ENCODE peak calls at places on chromosomes 5 and 9, in ten cellular contexts. One of them, this sample, is unnamed. For H3K4me1, the result is how much of the 10 kb centered on the place peaks cover.

GRCh38 chr5:97151370-97151769 is 9.0 kb upstream of the LIX1 start:
- DNase-seq in psoas muscle: no peak
- DNase-seq in right cardiac atrium: no peak
- DNase-seq in DND-41: no peak
- DNase-seq in keratinocyte: no peak
- DNase-seq in right lobe of liver: no peak
- DNase-seq in neural progenitor cell: no peak
- DNase-seq in mammary epithelial cell: no peak
- DNase-seq in neuronal stem cell: no peak
- DNase-seq in left lung: no peak
- DNase-seq in this sample: no peak

GRCh38 chr9:34826999-34827538 is 117.1 kb upstream of the CCL21 start:
- DNase-seq in psoas muscle: no peak
- DNase-seq in right cardiac atrium: no peak
- DNase-seq in DND-41: no peak
- DNase-seq in keratinocyte: no peak
- DNase-seq in right lobe of liver: no peak
- DNase-seq in neural progenitor cell: no peak
- DNase-seq in mammary epithelial cell: no peak
- DNase-seq in neuronal stem cell: no peak
- DNase-seq in left lung: no peak
- DNase-seq in this sample: no peak

GRCh38 chr9:93601666-93602065 is 25.3 kb downstream of the PHF2 start:
- DNase-seq in psoas muscle: no peak
- DNase-seq in right cardiac atrium: no peak
- DNase-seq in DND-41: peak
- DNase-seq in keratinocyte: no peak
- DNase-seq in right lobe of liver: no peak
- DNase-seq in neural progenitor cell: no peak
- DNase-seq in mammary epithelial cell: no peak
- DNase-seq in neuronal stem cell: no peak
- DNase-seq in left lung: no peak
- DNase-seq in this sample: no peak

GRCh38 chr5:131671994-131672655 is 37.1 kb upstream of the RAPGEF6 start:
- DNase-seq in psoas muscle: no peak
- DNase-seq in right cardiac atrium: no peak
- DNase-seq in DND-41: no peak
- DNase-seq in keratinocyte: no peak
- DNase-seq in right lobe of liver: no peak
- DNase-seq in neural progenitor cell: peak
- DNase-seq in mammary epithelial cell: no peak
- DNase-seq in neuronal stem cell: peak
- DNase-seq in left lung: no peak
- DNase-seq in this sample: no peak

GRCh38 chr5:91074615-91075014 is 308.5 kb downstream of the ARRDC3 start:
- DNase-seq in psoas muscle: no peak
- DNase-seq in right cardiac atrium: no peak
- DNase-seq in DND-41: no peak
- DNase-seq in keratinocyte: peak
- DNase-seq in right lobe of liver: no peak
- DNase-seq in neural progenitor cell: no peak
- DNase-seq in mammary epithelial cell: peak
- DNase-seq in neuronal stem cell: no peak
- DNase-seq in left lung: no peak
- DNase-seq in this sample: no peak

GRCh38 chr9:120388000-120388855 is 191.7 kb downstream of the CDK5RAP2 start:
- DNase-seq in psoas muscle: peak
- DNase-seq in right cardiac atrium: no peak
- DNase-seq in DND-41: no peak
- DNase-seq in keratinocyte: no peak
- DNase-seq in right lobe of liver: no peak
- DNase-seq in neural progenitor cell: peak
- DNase-seq in mammary epithelial cell: no peak
- DNase-seq in neuronal stem cell: no peak
- DNase-seq in left lung: no peak
- DNase-seq in this sample: no peak

GRCh38 chr5:146307796-146308195 is 30.8 kb upstream of the POU4F3 start:
- DNase-seq in psoas muscle: no peak
- DNase-seq in right cardiac atrium: no peak
- DNase-seq in DND-41: no peak
- DNase-seq in keratinocyte: no peak
- DNase-seq in right lobe of liver: no peak
- DNase-seq in neural progenitor cell: no peak
- DNase-seq in mammary epithelial cell: no peak
- DNase-seq in neuronal stem cell: no peak
- DNase-seq in left lung: no peak
- DNase-seq in this sample: no peak

GRCh38 chr5:168300377-168301182 is 9.1 kb downstream of the WWC1 start:
- DNase-seq in psoas muscle: no peak
- DNase-seq in right cardiac atrium: no peak
- DNase-seq in DND-41: no peak
- DNase-seq in keratinocyte: no peak
- DNase-seq in right lobe of liver: no peak
- DNase-seq in neural progenitor cell: peak
- DNase-seq in mammary epithelial cell: no peak
- DNase-seq in neuronal stem cell: no peak
- DNase-seq in left lung: no peak
- DNase-seq in this sample: peak

GRCh38 chr9:122389195-122389594 is 18.4 kb downstream of the PTGS1 start:
- DNase-seq in psoas muscle: no peak
- DNase-seq in right cardiac atrium: no peak
- DNase-seq in DND-41: no peak
- DNase-seq in keratinocyte: no peak
- DNase-seq in right lobe of liver: no peak
- DNase-seq in neural progenitor cell: no peak
- DNase-seq in mammary epithelial cell: no peak
- DNase-seq in neuronal stem cell: no peak
- DNase-seq in left lung: no peak
- DNase-seq in this sample: no peak

GRCh38 chr5:82347213-82347947 is 69.2 kb upstream of the RPS23 start:
- DNase-seq in psoas muscle: peak
- DNase-seq in right cardiac atrium: peak
- DNase-seq in DND-41: peak
- DNase-seq in keratinocyte: no peak
- DNase-seq in right lobe of liver: no peak
- DNase-seq in neural progenitor cell: no peak
- DNase-seq in mammary epithelial cell: no peak
- DNase-seq in neuronal stem cell: no peak
- DNase-seq in left lung: peak
- DNase-seq in this sample: no peak

GRCh38 chr5:15694694-15695093 is 194.7 kb downstream of the FBXL7 start:
- DNase-seq in psoas muscle: no peak
- DNase-seq in right cardiac atrium: no peak
- DNase-seq in DND-41: no peak
- DNase-seq in keratinocyte: no peak
- DNase-seq in right lobe of liver: no peak
- DNase-seq in neural progenitor cell: no peak
- DNase-seq in mammary epithelial cell: no peak
- DNase-seq in neuronal stem cell: no peak
- DNase-seq in left lung: no peak
- DNase-seq in this sample: no peak

GRCh38 chr9:22147818-22148573 is 138.9 kb upstream of the CDKN2B start:
- DNase-seq in psoas muscle: no peak
- DNase-seq in right cardiac atrium: no peak
- DNase-seq in DND-41: no peak
- DNase-seq in keratinocyte: peak
- DNase-seq in right lobe of liver: no peak
- DNase-seq in neural progenitor cell: no peak
- DNase-seq in mammary epithelial cell: peak
- DNase-seq in neuronal stem cell: no peak
- DNase-seq in left lung: no peak
- DNase-seq in this sample: no peak

GRCh38 chr5:19767987-19768386 is 220.0 kb downstream of the CDH18 start:
- DNase-seq in psoas muscle: no peak
- DNase-seq in right cardiac atrium: no peak
- DNase-seq in DND-41: no peak
- DNase-seq in keratinocyte: no peak
- DNase-seq in right lobe of liver: no peak
- DNase-seq in neural progenitor cell: no peak
- DNase-seq in mammary epithelial cell: no peak
- DNase-seq in neuronal stem cell: no peak
- DNase-seq in left lung: no peak
- DNase-seq in this sample: no peak

GRCh38 chr5:61167382-61167781 is 5.1 kb upstream of the SMIM15 start:
- DNase-seq in psoas muscle: no peak
- DNase-seq in right cardiac atrium: no peak
- DNase-seq in DND-41: no peak
- DNase-seq in keratinocyte: no peak
- DNase-seq in right lobe of liver: no peak
- DNase-seq in neural progenitor cell: no peak
- DNase-seq in mammary epithelial cell: peak
- DNase-seq in neuronal stem cell: no peak
- DNase-seq in left lung: no peak
- DNase-seq in this sample: peak

GRCh38 chr5:149172261-149172660 is 31.0 kb downstream of the ABLIM3 start:
- DNase-seq in psoas muscle: no peak
- DNase-seq in right cardiac atrium: no peak
- DNase-seq in DND-41: no peak
- DNase-seq in keratinocyte: peak
- DNase-seq in right lobe of liver: no peak
- DNase-seq in neural progenitor cell: no peak
- DNase-seq in mammary epithelial cell: peak
- DNase-seq in neuronal stem cell: no peak
- DNase-seq in left lung: no peak
- DNase-seq in this sample: no peak

DNA sequence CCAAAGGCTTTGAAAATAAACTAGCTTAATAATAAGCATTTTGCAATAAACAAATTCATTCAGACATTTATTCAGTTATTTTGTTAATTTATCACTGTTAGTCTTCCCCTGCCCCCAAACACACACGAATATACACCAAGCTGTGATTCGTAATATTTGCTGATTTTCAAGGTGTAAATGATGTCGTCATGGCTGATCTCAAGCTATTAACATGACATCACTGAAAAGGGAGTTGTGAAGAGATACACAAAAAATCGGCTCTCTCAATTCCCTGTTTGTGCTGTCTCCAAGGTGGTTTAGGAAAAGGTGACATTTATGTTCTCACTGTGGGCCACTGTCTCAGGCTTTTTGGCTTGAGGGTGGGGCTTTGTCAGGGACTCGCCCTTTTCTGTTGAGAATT is 413.3 kb downstream of the CDH9 start:
- DNase-seq in psoas muscle: no peak
- DNase-seq in right cardiac atrium: no peak
- DNase-seq in DND-41: no peak
- DNase-seq in keratinocyte: no peak
- DNase-seq in right lobe of liver: no peak
- DNase-seq in neural progenitor cell: no peak
- DNase-seq in mammary epithelial cell: no peak
- DNase-seq in neuronal stem cell: no peak
- DNase-seq in left lung: no peak
- DNase-seq in this sample: no peak
- H3K4me1 ChIP-seq in psoas muscle: under half
- H3K4me1 ChIP-seq in right cardiac atrium: under half
- H3K4me1 ChIP-seq in DND-41: under half
- H3K4me1 ChIP-seq in keratinocyte: under half
- H3K4me1 ChIP-seq in right lobe of liver: under half
- H3K4me1 ChIP-seq in neural progenitor cell: under half
- H3K4me1 ChIP-seq in mammary epithelial cell: under half
- H3K4me1 ChIP-seq in neuronal stem cell: under half
- H3K4me1 ChIP-seq in left lung: under half
- H3K4me1 ChIP-seq in this sample: under half

DNA sequence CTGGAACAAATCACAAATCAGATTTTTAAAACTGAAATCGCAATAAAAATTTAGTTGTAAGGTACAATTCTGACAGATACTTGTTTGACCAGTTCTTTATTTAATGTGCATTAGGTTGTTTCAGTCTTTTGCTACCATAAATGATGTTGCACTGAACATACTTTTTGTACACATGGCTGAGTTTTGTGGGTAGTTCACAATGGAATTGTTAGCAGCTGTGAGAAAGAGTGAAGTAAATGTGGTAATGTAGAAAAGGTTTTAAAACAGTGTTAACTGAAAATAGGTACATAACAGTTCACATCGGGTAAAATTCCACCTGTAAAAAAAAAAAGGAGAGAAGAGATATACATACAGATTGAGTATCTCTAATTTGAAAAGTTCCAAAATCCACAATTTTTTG is 25.6 kb downstream of the MRPS27 start:
- DNase-seq in psoas muscle: no peak
- DNase-seq in right cardiac atrium: no peak
- DNase-seq in DND-41: no peak
- DNase-seq in keratinocyte: no peak
- DNase-seq in right lobe of liver: no peak
- DNase-seq in neural progenitor cell: no peak
- DNase-seq in mammary epithelial cell: no peak
- DNase-seq in neuronal stem cell: no peak
- DNase-seq in left lung: no peak
- DNase-seq in this sample: no peak
- H3K4me1 ChIP-seq in psoas muscle: under half
- H3K4me1 ChIP-seq in right cardiac atrium: under half
- H3K4me1 ChIP-seq in DND-41: under half
- H3K4me1 ChIP-seq in keratinocyte: under half
- H3K4me1 ChIP-seq in right lobe of liver: under half
- H3K4me1 ChIP-seq in neural progenitor cell: under half
- H3K4me1 ChIP-seq in mammary epithelial cell: under half
- H3K4me1 ChIP-seq in neuronal stem cell: under half
- H3K4me1 ChIP-seq in left lung: under half
- H3K4me1 ChIP-seq in this sample: half or more

DNA sequence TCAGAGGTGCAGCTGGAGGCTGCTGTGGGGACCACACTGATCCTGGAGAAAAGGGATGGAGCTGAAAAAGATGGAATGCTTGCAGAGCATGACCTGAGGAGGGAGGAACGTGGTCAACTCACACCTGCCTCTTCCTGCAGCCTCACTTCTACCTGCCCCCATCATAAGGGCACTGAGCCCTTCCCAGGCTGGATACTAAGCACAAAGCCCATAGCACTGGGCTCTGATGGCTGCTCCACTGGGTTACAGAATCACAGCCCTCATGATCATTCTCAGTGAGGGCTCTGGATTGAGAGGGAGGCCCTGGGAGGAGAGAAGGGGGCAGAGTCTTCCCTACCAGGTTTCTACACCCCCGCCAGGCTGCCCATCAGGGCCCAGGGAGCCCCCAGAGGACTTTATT is 5.9 kb upstream of the SLC6A7 start:
- DNase-seq in psoas muscle: no peak
- DNase-seq in right cardiac atrium: no peak
- DNase-seq in DND-41: no peak
- DNase-seq in keratinocyte: no peak
- DNase-seq in right lobe of liver: no peak
- DNase-seq in neural progenitor cell: no peak
- DNase-seq in mammary epithelial cell: no peak
- DNase-seq in neuronal stem cell: no peak
- DNase-seq in left lung: no peak
- DNase-seq in this sample: no peak
- H3K4me1 ChIP-seq in psoas muscle: under half
- H3K4me1 ChIP-seq in right cardiac atrium: under half
- H3K4me1 ChIP-seq in DND-41: under half
- H3K4me1 ChIP-seq in keratinocyte: under half
- H3K4me1 ChIP-seq in right lobe of liver: under half
- H3K4me1 ChIP-seq in neural progenitor cell: under half
- H3K4me1 ChIP-seq in mammary epithelial cell: under half
- H3K4me1 ChIP-seq in neuronal stem cell: under half
- H3K4me1 ChIP-seq in left lung: under half
- H3K4me1 ChIP-seq in this sample: under half

DNA sequence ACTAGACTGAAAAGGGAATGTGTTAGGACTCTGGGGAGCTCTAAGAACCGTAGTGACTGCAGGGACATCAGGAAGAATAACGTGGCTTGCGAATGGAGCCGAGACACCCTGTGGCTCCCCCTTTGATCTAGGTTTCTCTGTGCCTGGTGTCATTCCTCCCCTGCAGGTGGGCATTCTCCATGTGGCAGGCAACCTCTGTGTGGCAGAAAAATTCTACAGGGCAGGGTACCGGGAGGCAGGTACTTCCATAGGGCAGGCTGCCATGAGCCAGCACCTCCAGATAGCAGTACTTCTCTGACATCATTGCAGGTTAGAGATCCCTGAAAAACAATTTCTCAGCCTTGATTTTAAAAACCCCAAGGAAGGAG is 43.1 kb downstream of the ROPN1L start:
- DNase-seq in psoas muscle: no peak
- DNase-seq in right cardiac atrium: no peak
- DNase-seq in DND-41: no peak
- DNase-seq in keratinocyte: no peak
- DNase-seq in right lobe of liver: no peak
- DNase-seq in neural progenitor cell: no peak
- DNase-seq in mammary epithelial cell: no peak
- DNase-seq in neuronal stem cell: no peak
- DNase-seq in left lung: no peak
- DNase-seq in this sample: no peak
- H3K4me1 ChIP-seq in psoas muscle: under half
- H3K4me1 ChIP-seq in right cardiac atrium: under half
- H3K4me1 ChIP-seq in DND-41: under half
- H3K4me1 ChIP-seq in keratinocyte: under half
- H3K4me1 ChIP-seq in right lobe of liver: under half
- H3K4me1 ChIP-seq in neural progenitor cell: under half
- H3K4me1 ChIP-seq in mammary epithelial cell: under half
- H3K4me1 ChIP-seq in neuronal stem cell: under half
- H3K4me1 ChIP-seq in left lung: under half
- H3K4me1 ChIP-seq in this sample: under half

This sample was measured in Karpas-422.